ENCODE peak calls at places on chromosome 13, in ten cellular contexts. H, U, Q, I, R, D, C, J, M and S are unnamed samples.

GRCh38 chr13:66407159-66407558 is 823.0 kb downstream of the PCDH9 start:
- DNase-seq in H (no peak), U (no peak), Q (peak), I (no peak), R (no peak), D (no peak), C (no peak), J (no peak), M (no peak), S (no peak)

GRCh38 chr13:24615114-24615513 is 65.1 kb upstream of the ATP12A start:
- DNase-seq in H (no peak), U (no peak), Q (no peak), I (no peak), R (no peak), D (no peak), C (no peak), J (no peak), M (no peak), S (no peak)

GRCh38 chr13:75635101-75635620 is 969 bp upstream of the LMO7 start:
- DNase-seq in H (no peak), U (no peak), Q (no peak), I (peak), R (no peak), D (no peak), C (no peak), J (no peak), M (no peak), S (no peak)

GRCh38 chr13:64912141-64912540 is 2318.0 kb downstream of the PCDH9 start:
- DNase-seq in H (no peak), U (no peak), Q (peak), I (peak), R (no peak), D (no peak), C (no peak), J (peak), M (peak), S (no peak)

GRCh38 chr13:100513987-100514670 is 74.5 kb downstream of the GGACT start:
- DNase-seq in H (no peak), U (no peak), Q (peak), I (no peak), R (no peak), D (no peak), C (no peak), J (no peak), M (no peak), S (no peak)

GRCh38 chr13:101917475-101917810 is 465.0 kb downstream of the ITGBL1 start:
- DNase-seq in H (no peak), U (no peak), Q (no peak), I (no peak), R (no peak), D (no peak), C (peak), J (no peak), M (no peak), S (no peak)

GRCh38 chr13:42057918-42058530 is 9.6 kb downstream of the DGKH start:
- DNase-seq in H (no peak), U (no peak), Q (no peak), I (no peak), R (no peak), D (no peak), C (no peak), J (no peak), M (no peak), S (no peak)

GRCh38 chr13:33775339-33776108 is 42.4 kb upstream of the RFC3 start:
- DNase-seq in H (no peak), U (no peak), Q (no peak), I (no peak), R (no peak), D (no peak), C (peak), J (no peak), M (no peak), S (no peak)

GRCh38 chr13:112733661-112734379 is 44.0 kb downstream of the ATP11A start:
- DNase-seq in H (no peak), U (no peak), Q (peak), I (no peak), R (no peak), D (no peak), C (peak), J (no peak), M (no peak), S (no peak)

GRCh38 chr13:99464441-99464949 is 36.8 kb upstream of the TM9SF2 start:
- DNase-seq in H (no peak), U (peak), Q (no peak), I (peak), R (no peak), D (no peak), C (no peak), J (peak), M (no peak), S (peak)